ENCODE peak calls at places on chromosomes 4 and X, in four cellular contexts. D, A, X and H are unnamed samples. For H3K36me3, the result is how much of the 10 kb centered on the place peaks cover.

GRCh38 chr4:61583696-61584095 is 383.6 kb downstream of the ADGRL3 start:
- DNase-seq in D (no peak), A (no peak), X (no peak), H (no peak)

GRCh38 chr4:13056630-13057187 is 427.4 kb downstream of the RAB28 start:
- DNase-seq in A (no peak), D (no peak), X (no peak), H (no peak)

GRCh38 chr4:80336582-80336981 is 1.1 kb downstream of the CFAP299 start:
- DNase-seq in A (peak), D (peak), X (no peak), H (no peak)

GRCh38 chr4:165475706-165476070 is 96.9 kb downstream of the CPE start:
- DNase-seq in A (no peak), D (no peak), X (no peak), H (no peak)

GRCh38 chrX:138034136-138034535 is 468.2 kb downstream of the ZIC3 start:
- DNase-seq in D (no peak), X (no peak), A (no peak), H (no peak)

GRCh38 chrX:131841496-131842410 is 181.3 kb upstream of the STK26 start:
- DNase-seq in D (peak), X (no peak), A (peak), H (peak)

GRCh38 chr4:94758141-94758699 is 465 bp downstream of the BMPR1B start:
- DNase-seq in A (peak), X (peak), D (no peak), H (no peak)

GRCh38 chrX:1336331-1337143 is at the start of gene IL3RA:
- DNase-seq in A (peak), D (no peak), X (peak), H (no peak)

GRCh38 chr4:10075158-10075863 is 41.3 kb downstream of the WDR1 start:
- DNase-seq in D (no peak), A (no peak), X (peak), H (no peak)

GRCh38 chr4:153205757-153206156 is 1.5 kb downstream of the TRIM2 start:
- DNase-seq in D (peak), X (no peak), A (peak), H (no peak)

GRCh38 chr4:118112647-118113046 is 78.4 kb downstream of the NDST3 start:
- DNase-seq in D (no peak), A (no peak), X (no peak), H (no peak)

GRCh38 chr4:26325191-26325590 is 4.4 kb downstream of the RBPJ start:
- DNase-seq in D (peak), A (no peak), X (no peak), H (no peak)

GRCh38 chr4:86855572-86855971 is 6.4 kb upstream of the SLC10A6 start:
- DNase-seq in A (no peak), X (no peak), D (peak), H (no peak)

GRCh38 chr4:25489221-25489797 is 112.2 kb downstream of the ANAPC4 start:
- DNase-seq in D (no peak), A (no peak), X (no peak), H (no peak)

GRCh38 chr4:109294006-109294405 is 8.5 kb downstream of the COL25A1 start:
- DNase-seq in A (no peak), D (peak), X (no peak), H (no peak)

GRCh38 chrX:39396358-39396995 is 595.2 kb downstream of the MID1IP1 start:
- DNase-seq in A (no peak), X (no peak), D (no peak), H (no peak)

GRCh38 chr4:2132438-2132837 is 73.3 kb downstream of the NAT8L start:
- DNase-seq in A (no peak), X (no peak), D (peak), H (no peak)

DNA sequence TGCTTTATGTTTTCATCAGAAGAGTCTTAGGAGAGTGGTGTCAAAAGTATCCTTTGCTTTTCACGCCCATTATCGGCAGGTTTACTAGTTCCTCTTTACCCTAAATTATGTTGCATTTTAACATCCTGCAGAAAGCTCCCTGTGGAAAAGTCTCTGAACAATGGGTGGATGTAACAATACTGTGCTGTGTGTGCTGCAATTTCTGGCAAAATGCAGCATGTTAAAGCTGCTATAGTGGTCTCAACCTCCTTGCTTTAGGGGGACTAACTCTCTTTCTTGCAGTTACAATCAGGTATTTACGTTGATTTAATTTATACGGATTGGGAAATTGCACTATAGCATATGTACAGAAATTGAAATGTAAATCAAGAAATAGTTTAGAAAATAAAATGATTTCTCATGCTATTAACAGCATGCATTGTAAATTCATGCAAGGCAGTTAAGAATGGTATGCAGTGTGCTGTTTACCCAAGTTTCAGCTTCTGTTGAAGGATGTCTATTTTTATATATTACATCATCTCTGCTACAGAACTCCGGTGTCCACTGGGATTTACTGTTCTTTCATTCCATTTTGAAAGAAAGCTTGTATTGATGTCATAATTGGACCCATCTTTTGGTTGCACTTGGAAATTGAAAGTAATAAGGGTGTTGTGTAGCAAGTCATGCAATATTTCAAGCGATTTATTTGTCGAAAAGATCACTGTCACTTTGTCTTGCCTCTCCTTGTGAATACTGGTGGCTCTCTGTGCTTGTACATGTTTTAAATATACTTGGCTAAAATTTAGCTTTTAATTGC is 145.7 kb downstream of the RAPGEF2 start:
- DNase-seq in D (no peak), X (no peak), A (no peak), H (no peak)
- H3K4me3 ChIP-seq in D (no peak), X (peak), A (no peak), H (no peak)

GRCh38 chr4:47891928-47892327 is 22.5 kb downstream of the NFXL1 start:
- DNase-seq in X (no peak), A (no peak), D (no peak), H (no peak)
- H3K36me3 ChIP-seq in X (half or more), A (under half), D (half or more), H (under half)

DNA sequence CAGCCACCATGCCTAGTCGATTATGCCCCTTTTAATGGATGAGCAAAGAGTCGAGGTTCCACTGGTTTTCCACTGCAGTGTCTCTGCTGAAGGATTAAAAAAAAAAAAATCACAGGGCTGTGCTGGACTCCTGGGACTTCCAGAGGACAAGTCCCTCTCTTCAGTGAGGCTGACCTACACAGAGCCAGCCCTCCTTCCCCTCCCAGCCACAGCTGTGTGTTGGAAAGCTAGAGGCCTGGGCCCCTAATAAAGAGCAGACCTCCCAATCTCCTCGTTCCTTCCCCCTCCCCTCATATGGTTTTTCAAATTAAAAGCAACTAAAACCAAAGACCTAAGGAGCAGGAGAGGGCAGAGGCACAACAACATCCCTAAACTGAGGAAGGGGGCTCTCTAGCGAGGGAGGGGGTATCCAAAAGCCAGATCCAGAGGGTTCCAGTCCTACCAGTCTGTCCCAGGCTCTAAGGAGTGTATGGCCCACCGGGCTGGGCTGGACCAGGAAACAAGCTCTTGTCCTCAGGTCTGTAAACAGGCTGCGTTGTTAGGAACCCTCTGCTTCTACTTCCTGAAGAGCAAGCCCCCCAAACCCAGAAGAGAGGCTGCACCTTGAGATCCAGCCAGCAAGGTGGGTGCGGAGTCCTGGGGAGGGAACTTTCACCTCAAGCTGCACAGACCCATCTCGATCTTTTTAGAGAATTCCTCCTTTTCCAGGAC is 4.0 kb upstream of the PDGFRA start:
- DNase-seq in X (no peak), A (no peak), D (no peak), H (no peak)
- H3K4me3 ChIP-seq in X (no peak), A (peak), D (no peak), H (no peak)

GRCh38 chr4:3210467-3210866 is 38.5 kb upstream of the MSANTD1 start:
- DNase-seq in X (peak), D (no peak), A (no peak), H (no peak)
- H3K36me3 ChIP-seq in X (half or more), D (under half), A (under half), H (half or more)

GRCh38 chr4:40454816-40455215 is 119.7 kb downstream of the CHRNA9 start:
- DNase-seq in A (no peak), X (no peak), D (no peak), H (no peak)

GRCh38 chr4:40455340-40455902 is 120.3 kb downstream of the CHRNA9 start:
- DNase-seq in D (no peak), A (no peak), X (no peak), H (no peak)

GRCh38 chr4:40453912-40454311 is 118.8 kb downstream of the CHRNA9 start:
- DNase-seq in X (no peak), D (no peak), A (no peak), H (no peak)

GRCh38 chr4:40448875-40449274 is 113.7 kb downstream of the CHRNA9 start:
- DNase-seq in D (no peak), A (peak), X (no peak), H (no peak)

DNA sequence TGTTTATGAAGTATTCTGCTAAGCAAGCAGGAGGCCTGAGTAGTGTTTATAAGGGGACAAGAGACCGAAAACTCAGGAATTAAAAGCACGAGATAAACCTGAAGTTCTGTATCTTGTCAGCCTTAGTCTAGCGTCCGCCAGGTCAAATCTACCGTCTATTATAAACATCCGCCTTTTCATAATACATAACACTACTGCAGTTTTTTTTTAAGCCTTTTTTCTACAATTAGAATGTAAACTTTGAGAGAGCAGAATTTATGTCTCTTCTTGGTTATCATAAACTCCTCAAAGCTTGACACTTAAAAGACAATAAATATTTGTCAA is 117.3 kb downstream of the CHRNA9 start:
- DNase-seq in D (no peak), X (no peak), A (no peak), H (no peak)
- H3K4me3 ChIP-seq in D (no peak), X (no peak), A (no peak), H (no peak)

DNA sequence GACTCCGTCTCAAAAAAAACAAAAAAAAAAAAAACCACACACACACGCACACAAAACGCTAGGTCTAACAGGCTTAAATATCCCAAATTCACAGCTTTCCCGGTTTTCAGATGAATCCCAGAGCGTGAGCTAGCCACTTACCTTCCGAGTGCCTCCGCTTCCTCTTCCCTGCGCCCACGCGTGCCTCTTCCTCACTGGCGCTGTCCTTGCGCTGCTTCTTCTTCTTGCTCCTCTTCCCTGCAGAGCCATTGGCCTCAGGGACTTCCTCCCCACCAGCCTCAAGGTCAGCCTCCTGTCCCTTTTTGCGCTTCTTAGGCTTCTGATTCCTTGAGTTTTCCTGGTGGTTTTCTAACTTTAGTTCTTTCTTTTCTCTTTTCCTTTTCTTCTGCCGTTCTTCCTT is 15.7 kb downstream of the LYAR start:
- DNase-seq in X (no peak), A (no peak), D (no peak), H (no peak)
- H3K36me3 ChIP-seq in X (under half), A (under half), D (half or more), H (under half)

GRCh38 chr4:32858971-32859370 is 2138.8 kb downstream of the PCDH7 start:
- DNase-seq in D (peak), A (no peak), X (no peak), H (no peak)
- H3K4me3 ChIP-seq in D (no peak), A (no peak), X (no peak), H (no peak)

GRCh38 chr4:168269879-168270278 is 48.7 kb downstream of the DDX60 start:
- DNase-seq in X (no peak), A (no peak), D (no peak), H (no peak)
- H3K36me3 ChIP-seq in X (under half), A (under half), D (under half), H (under half)